ENCODE peak calls at places on chromosomes 13 and 19, in eight cellular contexts. S is NT2/D1, T is psoas muscle, E is lower lobe of right lung, G is GM23248, D is left ventricle myocardium inferior, Y is lung, L is HCT116. W is an unnamed sample. For H3K4me1, the result is how much of the 10 kb centered on the place peaks cover.

GRCh38 chr13:37905736-37906135 is 36.2 kb upstream of the TRPC4 start:
- DNase-seq in S (no peak), T (no peak), E (no peak), G (peak), D (no peak), Y (no peak), L (no peak), W (no peak)

GRCh38 chr13:70844391-70845108 is 736.3 kb upstream of the KLHL1 start:
- DNase-seq in S (no peak), T (no peak), E (no peak), G (no peak), D (no peak), Y (no peak), L (no peak), W (no peak)

GRCh38 chr13:23824355-23824754 is 64.8 kb downstream of the MIPEP start:
- DNase-seq in S (no peak), T (no peak), E (no peak), G (no peak), D (no peak), Y (no peak), L (no peak), W (no peak)

GRCh38 chr13:41457589-41458186 is 338 bp downstream of the RGCC start:
- DNase-seq in S (no peak), T (peak), E (peak), G (peak), D (peak), Y (peak), L (no peak), W (peak)

GRCh38 chr13:84207509-84207908 is 325.2 kb upstream of the SLITRK1 start:
- DNase-seq in S (no peak), T (no peak), E (no peak), G (no peak), D (no peak), Y (no peak), L (no peak), W (no peak)

GRCh38 chr13:44044544-44045178 is 165.0 kb downstream of the LACC1 start:
- DNase-seq in S (no peak), T (no peak), E (no peak), G (no peak), D (no peak), Y (no peak), L (no peak), W (no peak)

GRCh38 chr19:18057557-18057956 is 29.2 kb downstream of the IL12RB1 start:
- DNase-seq in S (no peak), T (peak), E (no peak), G (peak), D (peak), Y (no peak), L (no peak), W (peak)

GRCh38 chr19:3323026-3323425 is 43.4 kb upstream of the NFIC start:
- DNase-seq in S (no peak), T (no peak), E (peak), G (no peak), D (no peak), Y (no peak), L (no peak), W (no peak)

GRCh38 chr13:78608705-78609463 is 5.5 kb upstream of the POU4F1 start:
- DNase-seq in S (no peak), T (no peak), E (no peak), G (peak), D (no peak), Y (no peak), L (no peak), W (peak)

GRCh38 chr19:4624733-4625362 is 14.5 kb upstream of the TNFAIP8L1 start:
- DNase-seq in S (peak), T (no peak), E (no peak), G (no peak), D (no peak), Y (no peak), L (peak), W (no peak)

GRCh38 chr19:43519436-43520088 is 7.4 kb downstream of the ETHE1 start:
- DNase-seq in S (no peak), T (peak), E (peak), G (peak), D (peak), Y (peak), L (peak), W (peak)

DNA sequence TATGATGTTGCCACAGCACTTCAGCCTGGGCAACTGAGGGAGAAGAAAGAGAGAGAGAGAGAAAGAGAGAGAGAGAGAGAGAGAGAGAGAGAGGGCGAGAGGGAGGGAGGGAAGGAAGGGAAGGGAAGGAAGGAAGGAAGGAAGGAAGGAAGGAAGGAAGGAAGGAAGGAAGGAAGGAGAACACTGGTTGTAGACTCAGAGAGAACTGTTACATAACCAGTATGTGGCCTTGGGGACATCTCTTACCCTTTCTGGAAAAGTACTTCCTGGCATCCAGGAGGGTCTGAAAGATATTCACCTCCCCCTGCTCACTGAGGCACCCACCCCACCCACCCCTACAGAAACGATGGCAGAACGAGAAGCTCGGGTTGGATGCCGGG is 2.7 kb upstream of the ARHGEF1 start:
- DNase-seq in S (no peak), T (no peak), E (no peak), G (no peak), D (no peak), Y (no peak), L (no peak), W (no peak)
- H3K4me1 ChIP-seq in S (under half), T (under half), E (under half), G (under half), D (under half), Y (under half), L (under half), W (under half)

DNA sequence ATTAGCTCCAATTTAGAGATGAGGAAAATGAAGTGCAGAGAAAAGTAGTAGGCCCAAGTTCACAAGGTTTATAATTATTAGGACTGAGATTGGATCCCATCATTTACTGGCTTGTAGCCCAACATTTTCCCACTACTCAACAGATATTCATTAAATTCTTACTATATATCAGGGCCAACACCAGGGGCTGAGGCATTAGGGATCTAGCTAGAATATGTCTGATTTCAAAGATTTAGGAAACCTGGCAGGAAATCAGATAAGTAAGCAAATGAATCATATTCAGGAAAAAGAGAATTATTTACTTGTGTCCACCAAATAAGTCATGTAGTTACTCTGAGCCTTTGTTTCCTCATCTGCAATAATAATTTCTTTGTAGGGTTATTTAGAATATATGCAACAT is 94.3 kb downstream of the OXGR1 start:
- DNase-seq in S (no peak), T (no peak), E (no peak), G (no peak), D (no peak), Y (no peak), L (no peak), W (no peak)
- H3K4me1 ChIP-seq in S (under half), T (under half), E (under half), G (under half), D (under half), Y (under half), L (under half), W (under half)

DNA sequence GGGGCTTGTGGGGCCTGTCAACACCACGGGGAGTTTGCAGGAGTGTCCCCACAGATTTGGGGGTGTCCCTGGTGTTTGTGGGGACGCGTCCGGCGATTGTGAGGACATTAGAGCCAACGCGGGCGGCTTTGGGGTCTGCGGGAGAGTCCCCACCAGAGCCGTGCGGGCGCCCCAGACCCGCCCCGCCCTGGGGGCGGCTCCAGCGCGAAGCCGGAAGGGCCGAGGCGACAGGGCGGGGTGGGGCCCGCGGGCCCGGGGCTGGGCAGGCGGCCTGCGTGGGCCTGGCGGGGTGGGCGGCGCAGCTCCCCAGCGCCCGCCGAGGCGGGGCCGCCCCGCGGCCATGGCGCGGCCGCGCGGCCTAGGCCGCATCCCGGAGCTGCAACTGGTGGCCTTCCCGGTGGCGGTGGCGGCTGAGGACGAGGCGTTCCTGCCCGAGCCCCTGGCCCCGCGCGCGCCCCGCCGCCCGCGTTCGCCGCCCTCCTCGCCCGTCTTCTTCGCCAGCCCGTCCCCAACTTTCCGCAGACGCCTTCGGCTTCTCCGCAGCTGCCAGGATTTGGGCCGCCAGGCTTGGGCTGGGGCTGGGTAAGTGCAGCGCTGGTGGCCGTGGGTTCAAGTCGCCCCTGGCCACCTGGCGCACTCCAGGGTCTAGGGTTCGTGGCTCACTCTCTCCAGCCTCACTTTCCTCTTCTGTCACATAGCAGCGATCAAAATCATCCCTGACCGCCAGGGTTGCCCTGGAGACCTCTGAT is 10.3 kb downstream of the PDE4A start:
- DNase-seq in S (no peak), T (peak), E (peak), G (peak), D (peak), Y (peak), L (no peak), W (no peak)
- H3K4me1 ChIP-seq in S (under half), T (under half), E (under half), G (under half), D (under half), Y (under half), L (under half), W (under half)

DNA sequence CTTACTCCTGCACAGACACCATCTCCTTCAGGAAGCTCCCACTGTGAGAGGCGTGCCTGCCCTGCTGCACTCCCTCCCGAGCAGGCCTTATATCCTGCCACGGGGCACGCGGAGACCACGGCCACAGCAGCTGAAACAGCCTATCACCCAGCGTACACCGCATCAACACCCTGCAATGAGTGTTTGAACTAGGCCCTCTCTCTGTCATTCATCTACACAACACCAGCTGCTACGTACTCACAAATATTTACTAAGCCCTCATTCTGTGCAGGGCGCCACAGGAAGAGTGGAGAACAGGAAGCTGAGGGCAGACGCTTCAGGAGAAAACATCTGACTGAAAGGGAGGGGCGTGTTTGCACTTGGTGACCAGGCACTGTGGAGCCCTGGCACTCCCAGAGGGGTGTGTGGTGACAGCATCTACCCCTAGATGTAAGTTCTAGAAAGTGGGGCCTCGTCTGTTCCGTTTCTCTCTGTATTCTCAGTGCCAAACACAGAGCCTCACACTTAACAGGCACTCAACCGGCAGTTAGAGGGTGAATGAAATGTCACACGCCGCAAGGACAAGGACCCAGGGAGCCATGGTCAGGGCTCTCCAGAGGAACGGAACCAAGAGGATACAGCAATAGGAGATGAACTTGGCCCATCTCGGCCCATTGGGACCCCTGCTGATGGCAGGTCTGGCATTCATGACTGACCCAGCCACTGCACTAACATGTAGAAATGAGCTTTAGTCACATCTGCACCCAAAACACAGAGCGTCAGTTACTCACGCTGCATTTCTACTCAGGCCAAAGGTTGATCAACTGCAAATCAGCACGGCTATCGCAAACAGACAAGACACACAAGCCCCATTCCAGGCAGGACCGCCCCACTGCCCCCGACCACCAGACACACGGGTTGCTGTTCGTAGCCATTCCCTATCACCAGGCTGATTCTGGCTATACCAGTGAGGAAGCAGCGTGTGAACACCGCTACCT is 15.7 kb downstream of the RANBP3 start:
- DNase-seq in S (no peak), T (no peak), E (peak), G (peak), D (peak), Y (peak), L (no peak), W (peak)
- H3K4me1 ChIP-seq in S (under half), T (half or more), E (half or more), G (under half), D (half or more), Y (half or more), L (under half), W (half or more)

DNA sequence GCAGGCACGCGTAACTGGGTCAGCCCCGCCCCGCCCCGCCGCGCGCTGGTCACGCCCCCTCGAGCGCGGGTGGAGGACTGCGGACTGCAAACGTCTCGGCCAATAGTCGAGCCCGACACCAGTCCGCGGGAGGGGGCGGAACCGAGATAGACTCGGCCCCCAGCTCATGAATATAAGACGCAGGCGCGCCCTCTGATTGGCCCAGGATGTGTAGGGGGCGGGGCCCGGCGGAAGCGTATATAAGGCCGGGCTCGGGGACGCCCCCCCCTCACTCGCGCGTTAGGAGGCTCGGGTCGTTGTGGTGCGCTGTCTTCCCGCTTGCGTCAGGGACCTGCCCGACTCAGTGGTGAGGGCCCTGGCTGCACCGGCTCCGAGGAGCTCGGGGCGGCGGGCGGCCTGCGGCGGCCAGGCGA is at the start of gene CIRBP:
- DNase-seq in S (peak), T (peak), E (peak), G (peak), D (peak), Y (peak), L (peak), W (peak)
- H3K4me1 ChIP-seq in S (half or more), T (half or more), E (half or more), G (under half), D (half or more), Y (under half), L (half or more), W (half or more)

GRCh38 chr19:32154418-32154817 is 191.0 kb upstream of the ZNF507 start:
- DNase-seq in S (no peak), T (no peak), E (no peak), G (no peak), D (no peak), Y (no peak), L (no peak), W (no peak)
- H3K4me1 ChIP-seq in S (under half), T (under half), E (under half), G (under half), D (under half), Y (under half), L (under half), W (under half)

DNA sequence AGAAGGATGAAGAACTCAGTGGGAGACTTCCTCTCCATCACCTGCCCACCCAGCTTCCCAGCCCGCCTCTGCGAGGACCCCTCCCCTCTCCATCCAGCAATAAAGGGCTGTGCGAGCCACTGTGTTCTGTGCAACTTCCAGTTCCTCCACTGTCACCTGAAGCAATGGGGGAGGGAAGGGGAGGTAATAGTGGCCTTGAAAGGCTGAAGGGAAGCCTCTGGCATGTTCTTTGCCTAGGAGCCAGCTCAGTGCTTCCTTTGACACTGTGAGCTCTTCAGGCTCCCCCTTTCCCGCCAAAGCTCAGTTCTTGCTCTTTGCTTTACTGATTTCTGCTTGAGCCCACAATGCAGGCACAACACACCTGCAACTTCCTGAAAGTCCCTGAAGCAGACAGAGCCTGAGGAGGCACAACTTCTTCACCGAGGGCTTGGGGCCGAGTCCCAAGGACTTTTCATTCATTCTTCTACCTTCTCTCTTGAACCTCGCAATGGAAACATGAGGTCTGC is 73.2 kb upstream of the DOCK9 start:
- DNase-seq in S (no peak), T (no peak), E (no peak), G (no peak), D (no peak), Y (no peak), L (no peak), W (no peak)
- H3K4me1 ChIP-seq in S (under half), T (under half), E (half or more), G (under half), D (under half), Y (under half), L (under half), W (under half)

GRCh38 chr19:29671393-29672076 is 6.3 kb downstream of the PLEKHF1 start:
- DNase-seq in S (no peak), T (peak), E (peak), G (peak), D (peak), Y (peak), L (no peak), W (no peak)
- H3K4me1 ChIP-seq in S (under half), T (half or more), E (half or more), G (under half), D (half or more), Y (under half), L (under half), W (half or more)

GRCh38 chr13:50419466-50419865 is 404.2 kb downstream of the KCNRG start:
- DNase-seq in S (no peak), T (no peak), E (no peak), G (no peak), D (no peak), Y (no peak), L (no peak), W (no peak)
- H3K4me1 ChIP-seq in S (under half), T (half or more), E (under half), G (under half), D (half or more), Y (under half), L (under half), W (under half)

GRCh38 chr19:29516821-29517395 is 8.9 kb upstream of the VSTM2B start:
- DNase-seq in S (no peak), T (peak), E (peak), G (no peak), D (peak), Y (no peak), L (no peak), W (peak)
- H3K4me1 ChIP-seq in S (under half), T (under half), E (under half), G (under half), D (under half), Y (under half), L (under half), W (under half)